ENCODE peak calls at places on chromosomes 5 and 9, in six cellular contexts. One of them, this sample, is unnamed.

GRCh38 chr9:98518556-98518955 is 190.2 kb downstream of the GABBR2 start:
- DNase-seq in GM12878: no peak
- DNase-seq in K562: no peak
- DNase-seq in A549: no peak
- DNase-seq in endothelial cell of umbilical vein: no peak
- DNase-seq in HepG2: no peak
- DNase-seq in this sample: no peak

GRCh38 chr5:20300110-20300509 is 312.1 kb upstream of the CDH18 start:
- DNase-seq in endothelial cell of umbilical vein: no peak
- DNase-seq in A549: no peak
- DNase-seq in HepG2: no peak
- DNase-seq in K562: no peak
- DNase-seq in GM12878: no peak
- DNase-seq in this sample: no peak

GRCh38 chr9:124654431-124654830 is 116.7 kb downstream of the NR6A1 start:
- DNase-seq in GM12878: no peak
- DNase-seq in A549: no peak
- DNase-seq in HepG2: no peak
- DNase-seq in K562: no peak
- DNase-seq in endothelial cell of umbilical vein: no peak
- DNase-seq in this sample: peak

GRCh38 chr5:137638841-137639240 is 97.0 kb downstream of the KLHL3 start:
- DNase-seq in A549: no peak
- DNase-seq in K562: no peak
- DNase-seq in HepG2: no peak
- DNase-seq in GM12878: no peak
- DNase-seq in endothelial cell of umbilical vein: no peak
- DNase-seq in this sample: no peak

GRCh38 chr5:179908528-179908927 is 831 bp upstream of the TBC1D9B start:
- DNase-seq in GM12878: no peak
- DNase-seq in A549: no peak
- DNase-seq in HepG2: peak
- DNase-seq in endothelial cell of umbilical vein: no peak
- DNase-seq in K562: peak
- DNase-seq in this sample: no peak

GRCh38 chr9:33489070-33489469 is 15.3 kb upstream of the NOL6 start:
- DNase-seq in HepG2: no peak
- DNase-seq in endothelial cell of umbilical vein: no peak
- DNase-seq in GM12878: no peak
- DNase-seq in K562: no peak
- DNase-seq in A549: no peak
- DNase-seq in this sample: no peak

GRCh38 chr5:170273968-170274710 is 23.4 kb downstream of the LCP2 start:
- DNase-seq in K562: peak
- DNase-seq in endothelial cell of umbilical vein: peak
- DNase-seq in HepG2: no peak
- DNase-seq in GM12878: no peak
- DNase-seq in A549: peak
- DNase-seq in this sample: peak

GRCh38 chr5:37900692-37901091 is 60.9 kb upstream of the GDNF start:
- DNase-seq in A549: no peak
- DNase-seq in HepG2: peak
- DNase-seq in endothelial cell of umbilical vein: peak
- DNase-seq in K562: peak
- DNase-seq in GM12878: no peak
- DNase-seq in this sample: peak

GRCh38 chr5:72531496-72532190 is 24.4 kb upstream of the ZNF366 start:
- DNase-seq in A549: no peak
- DNase-seq in endothelial cell of umbilical vein: peak
- DNase-seq in K562: no peak
- DNase-seq in GM12878: no peak
- DNase-seq in HepG2: no peak
- DNase-seq in this sample: no peak

DNA sequence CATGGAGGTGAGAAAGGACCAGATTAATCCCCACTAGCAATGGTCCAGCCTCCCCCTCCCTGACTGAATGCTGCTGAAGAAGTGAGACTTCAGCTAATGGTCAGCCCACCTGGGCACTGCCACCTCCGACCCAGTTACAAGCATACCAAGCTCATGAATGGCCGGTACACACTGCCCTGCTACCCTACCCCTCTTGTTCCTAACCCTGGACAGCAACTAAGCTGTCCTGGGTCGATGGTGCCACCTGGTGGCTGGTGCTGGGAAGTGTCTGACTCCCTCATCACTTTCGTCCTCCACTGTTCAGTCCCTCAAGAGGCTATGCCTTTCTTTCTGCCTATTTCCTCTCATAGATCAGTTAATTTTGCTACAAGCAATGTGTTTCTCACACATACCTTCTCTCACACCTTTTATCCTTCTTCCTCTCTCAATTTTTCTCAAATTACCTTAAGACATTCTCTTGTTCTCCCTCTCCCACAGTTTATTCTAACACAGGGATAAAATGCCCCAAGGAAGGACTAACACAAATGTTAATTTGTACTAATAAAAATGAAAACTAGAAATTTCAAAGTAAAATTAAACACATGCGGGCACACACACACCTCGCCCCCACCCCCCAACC is 42.4 kb downstream of the PAX5 start:
- DNase-seq in GM12878: no peak
- DNase-seq in A549: peak
- DNase-seq in HepG2: no peak
- DNase-seq in endothelial cell of umbilical vein: peak
- DNase-seq in K562: peak
- DNase-seq in this sample: peak
- TF ChIP-seq MYC in GM12878: no peak
- TF ChIP-seq MYC in A549: no peak
- TF ChIP-seq MYC in HepG2: no peak
- TF ChIP-seq MYC in endothelial cell of umbilical vein: no peak
- TF ChIP-seq MYC in K562: no peak
- TF ChIP-seq MYC in this sample: no peak

GRCh38 chr9:108860354-108860753 is 1.7 kb upstream of the ACTL7A start:
- DNase-seq in endothelial cell of umbilical vein: no peak
- DNase-seq in A549: no peak
- DNase-seq in HepG2: no peak
- DNase-seq in K562: no peak
- DNase-seq in GM12878: no peak
- DNase-seq in this sample: peak
- TF ChIP-seq MAX in endothelial cell of umbilical vein: no peak
- TF ChIP-seq MAX in A549: no peak
- TF ChIP-seq MAX in HepG2: no peak
- TF ChIP-seq MAX in K562: no peak
- TF ChIP-seq MAX in GM12878: no peak
- TF ChIP-seq MAX in this sample: no peak

GRCh38 chr5:155050384-155051019 is 36.9 kb downstream of the KIF4B start:
- DNase-seq in endothelial cell of umbilical vein: no peak
- DNase-seq in HepG2: no peak
- DNase-seq in A549: no peak
- DNase-seq in GM12878: no peak
- DNase-seq in K562: no peak
- DNase-seq in this sample: peak

GRCh38 chr5:155046591-155046990 is 33.0 kb downstream of the KIF4B start:
- DNase-seq in HepG2: no peak
- DNase-seq in K562: no peak
- DNase-seq in endothelial cell of umbilical vein: no peak
- DNase-seq in A549: no peak
- DNase-seq in GM12878: no peak
- DNase-seq in this sample: no peak

GRCh38 chr5:155047818-155048217 is 34.3 kb downstream of the KIF4B start:
- DNase-seq in HepG2: no peak
- DNase-seq in endothelial cell of umbilical vein: no peak
- DNase-seq in K562: no peak
- DNase-seq in A549: no peak
- DNase-seq in GM12878: no peak
- DNase-seq in this sample: no peak

GRCh38 chr5:155052532-155052931 is 39.0 kb downstream of the KIF4B start:
- DNase-seq in endothelial cell of umbilical vein: no peak
- DNase-seq in A549: no peak
- DNase-seq in GM12878: no peak
- DNase-seq in HepG2: no peak
- DNase-seq in K562: no peak
- DNase-seq in this sample: no peak

GRCh38 chr5:155049569-155050383 is 36.2 kb downstream of the KIF4B start:
- DNase-seq in endothelial cell of umbilical vein: peak
- DNase-seq in GM12878: no peak
- DNase-seq in K562: peak
- DNase-seq in A549: no peak
- DNase-seq in HepG2: peak
- DNase-seq in this sample: peak
- TF ChIP-seq POLR2A in endothelial cell of umbilical vein: no peak
- TF ChIP-seq POLR2A in GM12878: no peak
- TF ChIP-seq POLR2A in K562: no peak
- TF ChIP-seq POLR2A in A549: no peak
- TF ChIP-seq POLR2A in HepG2: no peak
- TF ChIP-seq POLR2A in this sample: no peak

GRCh38 chr5:147371290-147371689 is 136.5 kb downstream of the STK32A start:
- DNase-seq in A549: no peak
- DNase-seq in K562: no peak
- DNase-seq in HepG2: no peak
- DNase-seq in GM12878: no peak
- DNase-seq in endothelial cell of umbilical vein: no peak
- DNase-seq in this sample: no peak

GRCh38 chr5:147373328-147373727 is 136.5 kb downstream of the DPYSL3 start:
- DNase-seq in A549: no peak
- DNase-seq in GM12878: no peak
- DNase-seq in endothelial cell of umbilical vein: no peak
- DNase-seq in K562: no peak
- DNase-seq in HepG2: no peak
- DNase-seq in this sample: no peak

DNA sequence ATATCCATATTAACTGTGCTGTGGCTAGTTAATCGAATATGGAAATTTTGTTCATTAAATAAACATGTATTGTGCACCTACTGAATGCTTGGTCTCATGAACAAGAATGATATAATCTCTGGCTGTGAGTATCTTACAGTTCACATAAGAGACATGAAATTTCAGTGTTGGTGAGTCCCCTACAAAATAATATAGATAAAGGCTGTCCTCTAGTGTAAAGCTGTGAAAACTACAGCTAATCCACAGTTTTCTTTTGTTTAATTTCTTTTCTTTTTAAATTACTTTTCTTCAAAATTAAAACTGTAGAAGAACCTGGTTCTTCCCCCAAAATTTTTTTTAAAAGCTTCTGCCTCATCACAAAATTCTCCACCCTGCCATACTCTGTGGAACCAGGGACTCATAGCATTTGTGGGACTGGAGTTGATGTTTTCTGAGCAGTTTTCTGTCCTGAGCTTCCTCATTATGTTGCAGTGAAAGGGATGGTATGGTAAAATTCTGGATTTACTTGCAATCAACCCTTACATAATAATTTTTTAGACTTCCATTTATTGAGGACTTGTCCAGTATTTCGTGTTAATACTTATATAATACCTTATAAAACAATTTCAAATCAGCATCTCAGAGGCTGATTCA is 135.0 kb downstream of the STK32A start:
- DNase-seq in A549: peak
- DNase-seq in K562: no peak
- DNase-seq in HepG2: no peak
- DNase-seq in GM12878: no peak
- DNase-seq in endothelial cell of umbilical vein: peak
- DNase-seq in this sample: peak
- TF ChIP-seq MYC in A549: no peak
- TF ChIP-seq MYC in K562: no peak
- TF ChIP-seq MYC in HepG2: no peak
- TF ChIP-seq MYC in GM12878: no peak
- TF ChIP-seq MYC in endothelial cell of umbilical vein: no peak
- TF ChIP-seq MYC in this sample: no peak

GRCh38 chr9:136934247-136934646 is 10.3 kb downstream of the FBXW5 start:
- DNase-seq in K562: no peak
- DNase-seq in A549: no peak
- DNase-seq in HepG2: peak
- DNase-seq in endothelial cell of umbilical vein: no peak
- DNase-seq in GM12878: no peak
- DNase-seq in this sample: no peak
- TF ChIP-seq MAX in K562: no peak
- TF ChIP-seq MAX in A549: no peak
- TF ChIP-seq MAX in HepG2: no peak
- TF ChIP-seq MAX in endothelial cell of umbilical vein: no peak
- TF ChIP-seq MAX in GM12878: no peak
- TF ChIP-seq MAX in this sample: no peak

DNA sequence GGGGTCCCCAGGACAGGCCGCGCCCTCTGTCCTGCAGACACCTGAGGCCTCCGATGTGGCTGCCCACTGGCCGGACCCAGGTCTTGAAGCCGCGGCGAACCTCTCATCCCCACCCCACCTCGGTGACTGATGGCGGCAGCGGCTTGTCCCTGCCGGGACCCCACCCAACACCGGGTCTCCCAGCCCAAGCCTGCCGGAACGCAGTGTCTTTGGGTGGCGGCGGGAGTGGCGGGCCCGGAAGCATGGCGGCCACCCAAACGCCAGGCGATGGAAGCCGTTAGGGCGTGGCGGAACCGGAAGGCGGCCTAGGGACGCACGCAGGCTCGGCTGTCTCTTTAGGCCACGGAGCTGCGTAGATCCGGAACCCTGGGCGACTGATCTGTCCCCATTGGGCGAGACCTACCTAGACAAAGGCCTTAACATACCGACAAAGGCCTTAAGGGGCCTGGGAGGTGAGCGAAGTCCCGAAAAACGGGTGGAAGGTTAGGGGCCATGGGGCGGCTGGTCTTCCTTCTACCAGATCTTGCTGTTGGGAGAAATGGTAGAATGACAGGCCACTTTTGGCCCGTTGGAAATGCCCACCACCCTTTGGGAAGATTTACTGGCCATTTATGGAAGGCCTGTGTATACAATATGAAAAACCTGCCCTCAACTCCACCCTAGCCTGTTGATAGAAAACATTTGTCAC is 94.6 kb upstream of the SMC2 start:
- DNase-seq in GM12878: no peak
- DNase-seq in HepG2: no peak
- DNase-seq in endothelial cell of umbilical vein: no peak
- DNase-seq in K562: peak
- DNase-seq in A549: no peak
- DNase-seq in this sample: no peak
- TF ChIP-seq POLR2A in GM12878: no peak
- TF ChIP-seq POLR2A in HepG2: no peak
- TF ChIP-seq POLR2A in endothelial cell of umbilical vein: no peak
- TF ChIP-seq POLR2A in K562: no peak
- TF ChIP-seq POLR2A in A549: no peak
- TF ChIP-seq POLR2A in this sample: no peak

GRCh38 chr9:134707031-134707680 is 65.6 kb downstream of the COL5A1 start:
- DNase-seq in K562: no peak
- DNase-seq in A549: no peak
- DNase-seq in endothelial cell of umbilical vein: peak
- DNase-seq in GM12878: no peak
- DNase-seq in HepG2: peak
- DNase-seq in this sample: no peak
- TF ChIP-seq MYC in K562: no peak
- TF ChIP-seq MYC in A549: no peak
- TF ChIP-seq MYC in endothelial cell of umbilical vein: no peak
- TF ChIP-seq MYC in GM12878: no peak
- TF ChIP-seq MYC in HepG2: no peak
- TF ChIP-seq MYC in this sample: no peak

DNA sequence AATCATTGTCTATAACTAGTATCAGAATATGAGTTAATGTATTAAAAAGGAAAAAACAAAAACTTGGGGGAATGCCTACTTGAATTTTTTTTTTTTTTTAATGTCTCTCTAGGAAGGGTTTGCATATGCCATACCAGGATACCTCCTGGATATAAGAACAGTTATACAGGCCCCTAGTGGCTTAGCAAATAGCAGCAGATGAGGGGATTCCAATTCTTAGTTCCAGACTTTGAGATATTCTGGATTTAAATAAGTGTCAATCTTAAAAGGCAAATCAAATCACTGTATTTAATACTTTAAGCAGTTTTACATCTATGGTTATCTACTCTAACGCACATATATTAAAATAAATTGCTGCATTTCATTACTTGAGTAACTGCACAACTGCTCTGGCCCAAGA is 1055.5 kb upstream of the DMAC1 start:
- DNase-seq in HepG2: no peak
- DNase-seq in A549: no peak
- DNase-seq in K562: no peak
- DNase-seq in GM12878: no peak
- DNase-seq in endothelial cell of umbilical vein: peak
- DNase-seq in this sample: no peak
- TF ChIP-seq MAX in HepG2: no peak
- TF ChIP-seq MAX in A549: no peak
- TF ChIP-seq MAX in K562: no peak
- TF ChIP-seq MAX in GM12878: no peak
- TF ChIP-seq MAX in endothelial cell of umbilical vein: no peak
- TF ChIP-seq MAX in this sample: no peak

This sample was measured in NB4.